ENCODE peak calls at places on chromosomes 12 and 14, in eight cellular contexts. B is astrocyte of the cerebellum; C is neural crest cell; T is IMR-90; H is OCI-LY7; N is brain microvascular endothelial cell; L is CD4-positive, alpha-beta T cell; E is ovary. O is an unnamed sample.

GRCh38 chr12:121964813-121965643 is 46.6 kb downstream of the CFAP251 start:
- DNase-seq in B (no peak), C (no peak), T (peak; percentile 61), H (no peak), N (peak; percentile 9), L (no peak), E (no peak), O (no peak)

GRCh38 chr12:71840226-71840847 is 778 bp downstream of the TBC1D15 start:
- DNase-seq in B (peak; percentile 32), C (no peak), T (peak; percentile 88), H (no peak), N (peak; percentile 50), L (peak; percentile 16), E (no peak), O (peak; percentile 81)

GRCh38 chr12:47080725-47081502 is 1.2 kb upstream of the AMIGO2 start:
- DNase-seq in B (no peak), C (no peak), T (peak; percentile 50), H (no peak), N (peak; percentile 70), L (peak; percentile 41), E (peak; percentile 55), O (peak; percentile 79)

GRCh38 chr12:12926571-12927071 is 25.3 kb downstream of the GPRC5D start:
- DNase-seq in B (no peak), C (no peak), T (no peak), H (no peak), N (no peak), L (no peak), E (no peak), O (no peak)

GRCh38 chr12:19574606-19575005 is 135.3 kb downstream of the AEBP2 start:
- DNase-seq in B (no peak), C (no peak), T (peak; percentile 5), H (peak; percentile 13), N (no peak), L (no peak), E (no peak), O (no peak)

GRCh38 chr12:31868980-31869379 is 90.2 kb upstream of the RESF1 start:
- DNase-seq in B (no peak), C (no peak), T (peak; percentile 20), H (no peak), N (no peak), L (no peak), E (peak; percentile 63), O (no peak)

GRCh38 chr12:68118096-68118755 is 41.3 kb downstream of the IFNG start:
- DNase-seq in B (no peak), C (no peak), T (no peak), H (no peak), N (no peak), L (no peak), E (no peak), O (no peak)

GRCh38 chr12:42023733-42024494 is 120.8 kb downstream of the GXYLT1 start:
- DNase-seq in B (peak; percentile 53), C (peak; percentile 91), T (peak; percentile 64), H (peak; percentile 88), N (peak; percentile 41), L (peak; percentile 58), E (peak; percentile 66), O (peak; percentile 37)

GRCh38 chr12:11981174-11981733 is 89.5 kb upstream of the BCL2L14 start:
- DNase-seq in B (no peak), C (no peak), T (no peak), H (no peak), N (no peak), L (peak; percentile 11), E (no peak), O (no peak)

GRCh38 chr12:119374615-119375014 is 40.1 kb downstream of the CCDC60 start:
- DNase-seq in B (no peak), C (no peak), T (no peak), H (no peak), N (no peak), L (no peak), E (no peak), O (no peak)

GRCh38 chr12:71164877-71165197 is 7.0 kb upstream of the TSPAN8 start:
- DNase-seq in B (no peak), C (no peak), T (no peak), H (no peak), N (no peak), L (no peak), E (no peak), O (no peak)

GRCh38 chr14:78950654-78951053 is 780.5 kb downstream of the NRXN3 start:
- DNase-seq in B (no peak), C (no peak), T (peak; percentile 76), H (no peak), N (peak; percentile 72), L (no peak), E (no peak), O (no peak)

GRCh38 chr12:42652048-42652447 is 62.5 kb upstream of the PRICKLE1 start:
- DNase-seq in B (no peak), C (no peak), T (no peak), H (no peak), N (no peak), L (no peak), E (no peak), O (peak; percentile 44)

GRCh38 chr14:22900088-22900799 is 17.2 kb downstream of the REM2 start:
- DNase-seq in B (peak; percentile 59), C (peak; percentile 27), T (peak; percentile 78), H (peak; percentile 83), N (peak; percentile 74), L (peak; percentile 41), E (no peak), O (peak; percentile 41)

GRCh38 chr12:14403711-14404164 is 38.3 kb downstream of the ATF7IP start:
- DNase-seq in B (peak; percentile 90), C (no peak), T (peak; percentile 82), H (peak; percentile 52), N (peak; percentile 83), L (no peak), E (no peak), O (no peak)

GRCh38 chr14:98175881-98176280 is 1096.1 kb downstream of the BCL11B start:
- DNase-seq in B (no peak), C (no peak), T (no peak), H (no peak), N (no peak), L (no peak), E (no peak), O (no peak)

GRCh38 chr14:99177046-99177655 is 94.8 kb downstream of the BCL11B start:
- DNase-seq in B (no peak), C (no peak), T (no peak), H (no peak), N (no peak), L (peak; percentile 0), E (no peak), O (no peak)

GRCh38 chr12:76375939-76376338 is 27.7 kb upstream of the BBS10 start:
- DNase-seq in B (no peak), C (no peak), T (peak; percentile 2), H (no peak), N (no peak), L (no peak), E (no peak), O (no peak)

GRCh38 chr12:93167841-93168492 is 209.8 kb upstream of the NUDT4 start:
- DNase-seq in B (peak; percentile 69), C (no peak), T (no peak), H (peak; percentile 58), N (no peak), L (no peak), E (no peak), O (no peak)

GRCh38 chr12:49955899-49956662 is 5.5 kb downstream of the AQP2 start:
- DNase-seq in B (no peak), C (no peak), T (no peak), H (no peak), N (no peak), L (no peak), E (no peak), O (no peak)

GRCh38 chr12:124588689-124589318 is 21.4 kb upstream of the NCOR2 start:
- DNase-seq in B (no peak), C (no peak), T (peak; percentile 81), H (no peak), N (peak; percentile 71), L (no peak), E (peak; percentile 49), O (no peak)

GRCh38 chr12:96136129-96136528 is 58.0 kb upstream of the ELK3 start:
- DNase-seq in B (peak; percentile 88), C (no peak), T (peak; percentile 61), H (no peak), N (peak; percentile 62), L (no peak), E (no peak), O (no peak)

GRCh38 chr14:38838049-38838978 is 264.7 kb downstream of the SEC23A start:
- DNase-seq in B (no peak), C (no peak), T (no peak), H (no peak), N (no peak), L (no peak), E (no peak), O (no peak)

GRCh38 chr14:30651934-30652333 is 29.8 kb downstream of the SCFD1 start:
- DNase-seq in B (no peak), C (no peak), T (peak; percentile 10), H (no peak), N (no peak), L (no peak), E (no peak), O (no peak)

GRCh38 chr14:94561656-94562010 is 391 bp downstream of the SERPINA4 start:
- DNase-seq in B (no peak), C (no peak), T (no peak), H (no peak), N (no peak), L (no peak), E (no peak), O (no peak)

GRCh38 chr12:101939856-101940265 is 62.5 kb downstream of the DRAM1 start:
- DNase-seq in B (peak; percentile 60), C (peak; percentile 45), T (peak; percentile 83), H (peak; percentile 83), N (peak; percentile 73), L (peak; percentile 41), E (peak; percentile 42), O (peak; percentile 39)

GRCh38 chr12:118981285-118982201 is at the start of gene SRRM4:
- DNase-seq in B (no peak), C (peak; percentile 83), T (no peak), H (no peak), N (no peak), L (no peak), E (no peak), O (no peak)